ENCODE peak calls at places on chromosomes 3 and 15, in ten cellular contexts. L is anterior cingulate cortex; W is MV-4-11; O is RWPE1; A is stimulated activated CD8-positive, alpha-beta memory T cell treated with anti-CD3 and anti-CD28 coated beads, Interleukin-15, amount 100 ng/mL, for 24 hours; H is DMS153; U is hepatic stellate cell; P is kidney; G is stimulated activated CD4-positive, alpha-beta T cell treated with anti-CD3 and anti-CD28 coated beads, TNF-alpha, amount 100 ng/mL, for 4 hours; F is nephron progenitor cell. S is an unnamed sample.

GRCh38 chr15:67146875-67147381 is 81.5 kb downstream of the SMAD3 start:
- DNase-seq in A (no peak), L (no peak), O (peak; percentile 95), H (peak; percentile 27), G (no peak), F (no peak), P (no peak), U (peak; percentile 78), W (peak; percentile 69), S (no peak)

GRCh38 chr15:67146214-67146613 is 80.8 kb downstream of the SMAD3 start:
- DNase-seq in U (peak; percentile 50), H (no peak), G (no peak), L (no peak), F (peak; percentile 23), P (no peak), O (no peak), A (no peak), W (no peak), S (no peak)

GRCh38 chr15:31480356-31481058 is 153.9 kb downstream of the KLF13 start:
- DNase-seq in H (no peak), F (no peak), L (no peak), G (no peak), A (no peak), O (no peak), U (no peak), W (no peak), P (peak; percentile 41), S (no peak)

GRCh38 chr15:90205050-90205848 is 4.1 kb downstream of the SEMA4B start:
- DNase-seq in W (no peak), A (no peak), O (no peak), U (no peak), H (no peak), L (no peak), F (no peak), P (peak; percentile 56), G (no peak), S (no peak)

GRCh38 chr3:153087595-153088566 is 74.1 kb upstream of the RAP2B start:
- DNase-seq in U (peak; percentile 18), L (no peak), H (no peak), A (no peak), P (no peak), F (no peak), O (no peak), G (no peak), W (no peak), S (no peak)

GRCh38 chr3:105387122-105387751 is 20.5 kb downstream of the ALCAM start:
- DNase-seq in O (peak; percentile 29), W (no peak), P (no peak), L (no peak), A (no peak), U (no peak), H (peak; percentile 80), F (no peak), G (no peak), S (no peak)

GRCh38 chr3:55158345-55158744 is 230.5 kb upstream of the LRTM1 start:
- DNase-seq in F (no peak), O (no peak), W (no peak), L (no peak), H (no peak), P (no peak), G (no peak), U (no peak), A (no peak), S (no peak)

GRCh38 chr15:55912982-55913381 is 80.4 kb downstream of the NEDD4 start:
- DNase-seq in U (no peak), L (no peak), F (no peak), W (no peak), H (no peak), G (no peak), A (no peak), O (no peak), P (no peak), S (no peak)

GRCh38 chr15:29570121-29570930 is 251.9 kb downstream of the TJP1 start:
- DNase-seq in W (no peak), H (no peak), O (no peak), P (peak; percentile 72), A (no peak), L (no peak), U (no peak), F (peak; percentile 58), G (no peak), S (no peak)

GRCh38 chr3:122918576-122919290 is 108.8 kb downstream of the SEMA5B start:
- DNase-seq in L (no peak), F (peak; percentile 32), U (no peak), G (no peak), P (no peak), H (no peak), A (no peak), O (no peak), W (no peak), S (no peak)

GRCh38 chr3:103127737-103128136 is 692.9 kb downstream of the ZPLD1 start:
- DNase-seq in F (no peak), P (no peak), U (no peak), H (no peak), G (no peak), O (no peak), L (no peak), W (no peak), A (no peak), S (no peak)

GRCh38 chr3:14414841-14415464 is 12.5 kb downstream of the SLC6A6 start:
- DNase-seq in H (no peak), G (no peak), O (no peak), F (no peak), W (peak; percentile 47), U (no peak), P (no peak), L (no peak), A (no peak), S (no peak)

GRCh38 chr3:66376568-66376967 is 124.3 kb downstream of the LRIG1 start:
- DNase-seq in L (no peak), H (no peak), W (no peak), O (peak; percentile 41), G (no peak), A (no peak), U (peak; percentile 68), P (no peak), F (no peak), S (no peak)

GRCh38 chr3:45464336-45464809 is 76.0 kb downstream of the LARS2 start:
- DNase-seq in H (no peak), O (no peak), U (no peak), P (no peak), G (no peak), W (peak; percentile 86), L (no peak), A (no peak), F (peak; percentile 70), S (peak; percentile 10)

GRCh38 chr15:31216210-31216911 is 110.3 kb upstream of the KLF13 start:
- DNase-seq in O (peak; percentile 83), F (peak; percentile 49), A (no peak), P (peak; percentile 97), G (no peak), U (peak; percentile 45), W (peak; percentile 94), L (peak; percentile 29), H (peak; percentile 15), S (peak; percentile 76)

GRCh38 chr3:123658118-123658859 is 73.4 kb upstream of the HACD2 start:
- DNase-seq in H (peak; percentile 41), O (no peak), U (peak; percentile 59), P (peak; percentile 77), L (no peak), A (no peak), F (no peak), G (no peak), W (no peak), S (no peak)

GRCh38 chr3:168974628-168975403 is 688.7 kb downstream of the MECOM start:
- DNase-seq in U (no peak), H (no peak), L (no peak), W (no peak), O (no peak), P (no peak), F (no peak), G (no peak), A (no peak), S (no peak)

GRCh38 chr15:66095871-66096710 is 157.5 kb downstream of the MEGF11 start:
- DNase-seq in F (peak; percentile 29), O (no peak), U (no peak), G (no peak), P (no peak), H (no peak), W (no peak), A (no peak), L (no peak), S (no peak)

GRCh38 chr15:63387741-63388468 is 6.3 kb upstream of the CA12 start:
- DNase-seq in W (no peak), O (no peak), H (no peak), F (no peak), G (no peak), P (no peak), L (no peak), U (no peak), A (no peak), S (no peak)

GRCh38 chr3:5198986-5199731 is 11.7 kb downstream of the EDEM1 start:
- DNase-seq in O (no peak), F (no peak), A (no peak), H (no peak), P (no peak), U (no peak), W (peak; percentile 91), G (no peak), L (no peak), S (no peak)

GRCh38 chr3:82038536-82038935 is 277.1 kb upstream of the GBE1 start:
- DNase-seq in H (peak; percentile 16), U (no peak), L (no peak), O (no peak), A (no peak), F (no peak), P (no peak), G (no peak), W (no peak), S (no peak)

GRCh38 chr3:106261915-106262683 is 393.3 kb upstream of the CBLB start:
- DNase-seq in F (no peak), L (no peak), A (no peak), H (no peak), O (no peak), P (no peak), W (no peak), G (no peak), U (no peak), S (no peak)

S was measured in GF-D8.